ENCODE peak calls at places on chromosomes 13 and 19, in four cellular contexts. M is psoas muscle, T is cardiac fibroblast, Q is cardiac septum. K is an unnamed sample.

GRCh38 chr13:21676611-21677021 is 5.7 kb downstream of the FGF9 start:
- DNase-seq in M (no peak), T (no peak), Q (no peak), K (no peak)

GRCh38 chr19:44304659-44305193 is at the start of gene ZNF235:
- DNase-seq in M (peak), T (peak), Q (peak), K (peak)

GRCh38 chr19:5131031-5131865 is 162.3 kb downstream of the KDM4B start:
- DNase-seq in M (no peak), T (no peak), Q (no peak), K (no peak)

GRCh38 chr19:3692141-3693029 is 7.9 kb downstream of the PIP5K1C start:
- DNase-seq in M (no peak), T (no peak), Q (no peak), K (no peak)

GRCh38 chr13:98326274-98326673 is 149.2 kb upstream of the RNF113B start:
- DNase-seq in M (no peak), T (no peak), Q (no peak), K (no peak)

GRCh38 chr19:46635920-46636761 is at the start of gene GNG8:
- DNase-seq in M (no peak), T (no peak), Q (no peak), K (no peak)

GRCh38 chr13:112202266-112202665 is 135.3 kb downstream of the SOX1 start:
- DNase-seq in M (no peak), T (no peak), Q (no peak), K (no peak)

GRCh38 chr13:59527500-59527899 is 636.2 kb downstream of the DIAPH3 start:
- DNase-seq in M (no peak), T (no peak), Q (no peak), K (no peak)

GRCh38 chr13:21142766-21143165 is 33.6 kb downstream of the SKA3 start:
- DNase-seq in M (no peak), T (no peak), Q (no peak), K (no peak)

GRCh38 chr13:45082964-45083363 is 37.3 kb upstream of the GTF2F2 start:
- DNase-seq in M (no peak), T (peak), Q (no peak), K (no peak)

GRCh38 chr13:42740753-42741152 is 40.6 kb upstream of the FAM216B start:
- DNase-seq in M (peak), T (peak), Q (no peak), K (peak)

GRCh38 chr13:21719463-21719862 is 48.6 kb downstream of the FGF9 start:
- DNase-seq in M (no peak), T (no peak), Q (no peak), K (no peak)

GRCh38 chr19:49677901-49678674 is 1.0 kb downstream of the PRMT1 start:
- DNase-seq in M (peak), T (peak), Q (no peak), K (peak)

GRCh38 chr19:55005684-55006488 is 32.2 kb downstream of the GP6 start:
- DNase-seq in M (no peak), T (peak), Q (peak), K (peak)

GRCh38 chr19:31347828-31348314 is 1.4 kb downstream of the TSHZ3 start:
- DNase-seq in M (no peak), T (peak), Q (no peak), K (no peak)

GRCh38 chr13:24065172-24065571 is 95.3 kb upstream of the SPATA13 start:
- DNase-seq in M (no peak), T (no peak), Q (no peak), K (no peak)

GRCh38 chr19:48346161-48346560 is 17.6 kb downstream of the TMEM143 start:
- DNase-seq in M (no peak), T (no peak), Q (no peak), K (no peak)

GRCh38 chr13:38735655-38736440 is 49.0 kb downstream of the FREM2 start:
- DNase-seq in M (no peak), T (no peak), Q (no peak), K (no peak)

GRCh38 chr13:98524793-98525192 is 52.1 kb downstream of the STK24 start:
- DNase-seq in M (no peak), T (no peak), Q (no peak), K (no peak)

GRCh38 chr19:19443902-19444693 is 38.6 kb downstream of the GATAD2A start:
- DNase-seq in M (no peak), T (no peak), Q (no peak), K (no peak)

GRCh38 chr13:50355797-50356196 is 340.6 kb downstream of the KCNRG start:
- DNase-seq in M (no peak), T (no peak), Q (no peak), K (no peak)

GRCh38 chr19:43526884-43527859 is at the start of gene ETHE1:
- DNase-seq in M (peak), T (peak), Q (peak), K (no peak)

GRCh38 chr19:10514211-10515145 is 2.8 kb downstream of the S1PR5 start:
- DNase-seq in M (no peak), T (no peak), Q (no peak), K (no peak)

GRCh38 chr13:33262997-33263396 is 22.6 kb downstream of the STARD13 start:
- DNase-seq in M (no peak), T (no peak), Q (no peak), K (no peak)

GRCh38 chr13:44417876-44418275 is 44.3 kb downstream of the SERP2 start:
- DNase-seq in M (no peak), T (no peak), Q (peak), K (no peak)

GRCh38 chr13:95099541-95099940 is 201.7 kb downstream of the ABCC4 start:
- DNase-seq in M (no peak), T (peak), Q (no peak), K (no peak)

GRCh38 chr13:82654851-82655517 is 1227.3 kb downstream of the SLITRK1 start:
- DNase-seq in M (peak), T (peak), Q (peak), K (peak)

GRCh38 chr19:18612772-18613588 is at the start of gene TMEM59L:
- DNase-seq in M (no peak), T (no peak), Q (no peak), K (no peak)

GRCh38 chr19:22144394-22144793 is 52.4 kb downstream of the ZNF676 start:
- DNase-seq in M (no peak), T (peak), Q (no peak), K (no peak)

GRCh38 chr13:36157475-36157874 is 26.3 kb upstream of the DCLK1 start:
- DNase-seq in M (no peak), T (no peak), Q (no peak), K (no peak)

GRCh38 chr19:54162241-54162805 is 2.8 kb upstream of the LENG1 start:
- DNase-seq in M (peak), T (peak), Q (peak), K (no peak)

GRCh38 chr19:50414850-50415660 is 3.7 kb upstream of the SPIB start:
- DNase-seq in M (peak), T (peak), Q (peak), K (peak)

GRCh38 chr13:70812481-70812880 is 704.2 kb upstream of the KLHL1 start:
- DNase-seq in M (no peak), T (peak), Q (no peak), K (no peak)

GRCh38 chr19:33411621-33412180 is 38.2 kb downstream of the CEBPG start:
- DNase-seq in M (no peak), T (no peak), Q (no peak), K (no peak)

GRCh38 chr13:97934590-97934989 is 18.9 kb upstream of the IPO5 start:
- DNase-seq in M (no peak), T (no peak), Q (no peak), K (no peak)

K was measured in H4.